ENCODE peak calls at places on chromosomes 6 and 20, in seven cellular contexts. S is cardiac fibroblast, N is vagina, Q is NB4, Z is SK-N-SH, E is H1, H is Peyer's patch. G is an unnamed sample.

GRCh38 chr20:51142448-51142847 is 119.5 kb upstream of the KCNG1 start:
- DNase-seq in S (no peak), N (no peak), Q (no peak), Z (no peak), E (no peak), H (no peak), G (peak)

GRCh38 chr6:135812085-135812526 is 39.4 kb upstream of the PDE7B start:
- DNase-seq in S (peak), N (no peak), Q (peak), Z (no peak), E (no peak), H (no peak), G (no peak)

GRCh38 chr6:30730611-30731435 is 10.7 kb downstream of the TUBB start:
- DNase-seq in S (peak), N (no peak), Q (peak), Z (peak), E (peak), H (peak), G (no peak)

GRCh38 chr6:170475118-170475517 is 78.0 kb downstream of the PSMB1 start:
- DNase-seq in S (no peak), N (no peak), Q (no peak), Z (no peak), E (no peak), H (no peak), G (no peak)

GRCh38 chr20:51318058-51318960 is 224.2 kb downstream of the NFATC2 start:
- DNase-seq in S (peak), N (no peak), Q (peak), Z (peak), E (peak), H (no peak), G (no peak)

GRCh38 chr6:109445382-109445781 is 4.9 kb downstream of the SMPD2 start:
- DNase-seq in S (no peak), N (no peak), Q (no peak), Z (no peak), E (no peak), H (no peak), G (no peak)

GRCh38 chr20:62845818-62846527 is 15.6 kb downstream of the TCFL5 start:
- DNase-seq in S (peak), N (no peak), Q (no peak), Z (no peak), E (no peak), H (no peak), G (peak)

GRCh38 chr6:4176907-4177306 is 41.5 kb upstream of the ECI2 start:
- DNase-seq in S (no peak), N (no peak), Q (no peak), Z (no peak), E (no peak), H (no peak), G (no peak)

GRCh38 chr6:123398072-123398471 is 238.7 kb downstream of the TRDN start:
- DNase-seq in S (no peak), N (no peak), Q (no peak), Z (no peak), E (no peak), H (no peak), G (no peak)

GRCh38 chr20:37316116-37316774 is 26.8 kb downstream of the MANBAL start:
- DNase-seq in S (no peak), N (no peak), Q (peak), Z (no peak), E (no peak), H (peak), G (no peak)

GRCh38 chr6:76347539-76347938 is 275.1 kb upstream of the IMPG1 start:
- DNase-seq in S (no peak), N (no peak), Q (peak), Z (no peak), E (no peak), H (no peak), G (no peak)

DNA sequence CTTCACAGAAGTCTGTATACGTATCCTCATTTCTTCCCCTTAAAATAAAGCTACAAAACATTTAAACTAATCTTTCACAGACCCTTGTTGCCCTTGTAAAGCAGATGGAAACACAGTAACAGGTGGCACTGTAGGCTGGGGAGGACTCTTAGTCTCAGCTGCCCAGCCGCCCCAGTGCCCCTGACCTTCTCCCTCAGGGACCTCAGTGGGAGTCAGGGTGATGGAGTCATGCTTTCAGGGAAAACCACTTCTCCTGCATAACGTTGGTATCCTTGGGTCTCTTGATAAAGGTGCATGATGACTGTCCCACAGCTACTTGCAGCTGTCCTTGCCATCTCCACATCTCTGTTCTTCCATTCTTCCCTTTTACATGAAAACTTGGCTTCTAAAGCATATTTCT is 198.6 kb downstream of the CDKAL1 start:
- DNase-seq in S (no peak), N (no peak), Q (no peak), Z (no peak), E (no peak), H (no peak), G (no peak)
- TF ChIP-seq CTCF in S (no peak), N (no peak), Q (no peak), Z (no peak), E (no peak), H (no peak), G (no peak)

DNA sequence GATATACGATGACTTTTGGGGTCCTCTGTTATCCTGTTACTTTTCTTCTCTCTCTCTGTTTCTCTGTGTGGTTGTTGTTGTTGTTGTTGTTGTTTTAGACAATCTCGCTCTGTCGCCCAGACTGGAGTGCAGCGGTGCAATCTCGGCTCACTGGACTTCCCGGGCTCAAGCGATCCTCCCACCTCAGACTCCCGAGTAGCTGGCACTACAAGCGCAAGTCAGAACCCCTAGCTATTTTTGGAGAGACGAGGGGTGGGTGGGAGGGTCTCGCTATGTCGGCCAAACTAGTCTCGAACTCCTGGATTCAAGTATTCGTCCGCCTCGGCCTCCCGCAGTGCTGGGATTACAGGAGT is 19.1 kb upstream of the ABT1 start:
- DNase-seq in S (no peak), N (no peak), Q (no peak), Z (no peak), E (no peak), H (no peak), G (no peak)
- H3K4me3 ChIP-seq in S (peak), N (no peak), Q (peak), Z (peak), E (peak), H (peak), G (no peak)

GRCh38 chr6:36964349-36964748 is 9.8 kb downstream of the PI16 start:
- DNase-seq in S (no peak), N (no peak), Q (no peak), Z (no peak), E (no peak), H (no peak), G (no peak)
- TF ChIP-seq CTCF in S (no peak), N (no peak), Q (no peak), Z (no peak), E (no peak), H (no peak), G (no peak)

DNA sequence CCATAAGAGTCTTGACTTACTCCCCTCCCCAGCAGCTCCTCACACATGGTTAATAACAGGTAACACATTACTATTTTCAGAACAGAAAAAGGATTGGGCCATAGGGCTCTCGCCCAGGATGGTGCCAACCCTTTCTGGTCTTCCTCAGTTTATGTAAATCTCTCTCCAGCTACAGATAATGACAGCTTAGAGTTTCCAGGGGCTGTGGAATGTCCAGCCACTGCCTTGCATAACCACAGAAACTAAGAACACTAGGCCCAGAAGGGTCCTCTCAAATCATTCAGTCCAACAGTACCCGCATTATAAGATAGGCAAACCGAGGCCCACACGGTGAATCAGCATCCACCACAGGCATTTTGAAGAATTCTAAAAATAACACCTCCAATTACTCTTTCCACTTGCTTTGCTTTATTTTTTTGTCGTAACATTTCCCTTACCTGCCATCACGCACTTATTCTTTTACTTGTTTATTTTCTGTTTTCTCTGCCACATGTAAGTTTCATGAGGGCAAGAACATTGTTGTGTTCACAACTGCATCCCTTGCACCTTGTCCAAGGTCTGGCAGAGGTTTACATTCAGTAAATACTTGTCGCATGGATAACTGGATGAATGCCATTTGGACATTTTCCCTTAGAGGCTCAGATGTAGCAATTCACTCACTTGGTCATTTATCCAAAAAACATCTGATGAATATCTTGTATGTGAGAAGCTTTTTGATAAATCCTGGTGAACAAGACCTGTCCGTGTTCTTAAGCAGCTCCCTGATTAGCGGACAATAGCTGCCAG is 6.4 kb upstream of the SDC4 start:
- DNase-seq in S (peak), N (no peak), Q (no peak), Z (no peak), E (no peak), H (no peak), G (no peak)
- H3K4me3 ChIP-seq in S (no peak), N (no peak), Q (no peak), Z (no peak), E (no peak), H (no peak), G (no peak)

GRCh38 chr6:126422912-126423311 is 83.0 kb downstream of the CENPW start:
- DNase-seq in S (no peak), N (no peak), Q (peak), Z (no peak), E (no peak), H (no peak), G (no peak)
- TF ChIP-seq CTCF in S (no peak), N (no peak), Q (no peak), Z (peak), E (no peak), H (no peak), G (peak)

DNA sequence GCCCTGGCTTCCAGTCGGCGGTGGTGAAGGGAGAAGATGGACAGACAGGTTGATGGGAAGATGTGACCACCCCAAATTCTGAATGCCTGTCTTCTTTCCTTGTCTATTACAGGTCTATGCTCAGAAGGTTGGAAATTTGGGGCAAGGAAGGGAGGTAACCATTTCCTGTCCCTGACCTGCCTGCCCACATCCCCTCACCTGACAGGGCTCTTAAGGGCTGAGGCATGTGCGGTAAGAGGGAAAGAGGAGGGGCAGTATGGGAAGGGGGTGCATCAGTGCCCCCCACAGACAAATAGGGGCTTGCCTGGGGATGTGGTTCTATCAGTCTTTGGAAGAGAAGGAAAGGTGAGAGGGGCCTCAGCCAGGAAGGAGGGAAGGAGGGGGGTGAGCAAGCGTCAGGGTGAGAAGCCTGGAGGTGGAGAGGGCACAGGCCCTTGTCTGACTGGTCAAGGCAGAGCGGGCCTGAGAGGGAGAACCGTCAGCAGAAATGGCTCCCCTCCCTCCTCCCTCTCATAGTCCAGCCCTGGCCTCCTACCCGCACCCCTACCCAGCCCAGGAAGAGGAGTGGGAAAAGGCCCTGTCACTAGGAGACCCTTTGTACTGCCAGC is 104.5 kb upstream of the FOXP4 start:
- DNase-seq in S (no peak), N (no peak), Q (no peak), Z (no peak), E (no peak), H (no peak), G (no peak)
- H3K4me3 ChIP-seq in S (no peak), N (no peak), Q (no peak), Z (no peak), E (no peak), H (no peak), G (no peak)

DNA sequence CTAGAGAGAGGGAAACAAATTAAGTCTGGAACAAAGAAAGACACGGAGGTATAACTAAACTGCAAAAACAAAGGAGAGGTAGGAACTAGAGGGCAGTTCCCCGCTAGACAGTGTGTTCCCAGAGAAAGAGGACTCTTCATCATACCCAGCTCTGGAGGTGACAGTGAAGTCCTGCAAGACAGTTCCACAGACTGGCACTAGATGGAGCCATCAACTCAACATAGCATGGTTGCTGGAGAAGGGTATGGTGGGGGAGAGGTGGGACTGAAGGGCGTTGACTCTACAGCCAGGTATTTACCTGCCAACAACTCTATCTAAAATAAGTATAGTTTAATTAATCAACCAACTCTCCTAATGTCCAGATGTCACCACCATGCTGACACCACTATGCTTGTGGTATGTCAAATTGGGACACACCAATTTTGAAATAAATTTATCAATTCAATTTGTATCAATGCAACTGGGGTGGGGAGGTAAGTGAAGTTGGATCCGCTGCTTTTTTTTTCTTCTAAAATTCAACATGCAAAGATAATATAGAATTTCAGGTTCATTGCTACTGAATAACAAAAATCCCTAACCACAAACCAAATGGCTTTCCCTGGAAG is 9.7 kb downstream of the BACH2 start:
- DNase-seq in S (peak), N (no peak), Q (peak), Z (peak), E (peak), H (peak), G (no peak)
- TF ChIP-seq CTCF in S (peak), N (no peak), Q (peak), Z (peak), E (peak), H (peak), G (peak)

GRCh38 chr6:148508401-148509151 is 165.9 kb downstream of the SASH1 start:
- DNase-seq in S (peak), N (no peak), Q (no peak), Z (no peak), E (no peak), H (no peak), G (no peak)
- H3K4me3 ChIP-seq in S (no peak), N (peak), Q (no peak), Z (peak), E (no peak), H (peak), G (no peak)

GRCh38 chr20:40686893-40687292 is 2.1 kb downstream of the MAFB start:
- DNase-seq in S (peak), N (no peak), Q (no peak), Z (no peak), E (no peak), H (no peak), G (no peak)

GRCh38 chr20:40686434-40686882 is 2.6 kb downstream of the MAFB start:
- DNase-seq in S (peak), N (no peak), Q (no peak), Z (no peak), E (peak), H (no peak), G (no peak)

GRCh38 chr20:40683894-40684268 is 5.2 kb downstream of the MAFB start:
- DNase-seq in S (no peak), N (no peak), Q (no peak), Z (no peak), E (no peak), H (no peak), G (no peak)

GRCh38 chr20:40683221-40683893 is 5.7 kb downstream of the MAFB start:
- DNase-seq in S (peak), N (no peak), Q (no peak), Z (no peak), E (peak), H (no peak), G (no peak)

DNA sequence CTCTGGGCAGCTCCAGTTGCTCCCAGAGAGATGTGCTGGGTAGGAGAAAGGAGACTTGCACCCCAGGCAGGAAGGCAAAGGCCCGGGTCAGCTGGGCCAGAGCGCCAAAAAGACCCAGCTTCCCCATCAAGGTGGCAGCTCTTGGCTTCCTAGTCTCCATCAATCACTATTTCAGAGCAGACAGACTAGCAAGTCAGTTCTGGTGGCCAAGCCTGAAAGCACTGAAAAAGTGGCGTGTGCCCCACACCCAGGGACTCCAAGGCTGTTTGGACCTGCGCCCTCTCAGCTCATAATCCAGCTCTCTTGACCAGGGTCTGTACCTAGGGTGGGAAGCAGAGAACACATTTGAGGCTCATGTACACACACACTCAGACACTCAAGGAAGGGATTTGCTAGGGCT is 3.7 kb downstream of the MAFB start:
- DNase-seq in S (no peak), N (no peak), Q (no peak), Z (no peak), E (no peak), H (no peak), G (no peak)
- TF ChIP-seq CTCF in S (no peak), N (no peak), Q (no peak), Z (no peak), E (no peak), H (no peak), G (no peak)